ENCODE peak calls at places on chromosome 22, in eight cellular contexts. A, M, R, B, K, L, Q and V are unnamed samples.

GRCh38 chr22:37454857-37455686 is 27.8 kb upstream of the ELFN2 start:
- DNase-seq in M (peak; percentile 89), R (no peak), L (peak; percentile 90), A (peak; percentile 67), Q (no peak), B (no peak), K (no peak), V (peak; percentile 60)

GRCh38 chr22:39144101-39144815 is 8.2 kb downstream of the CBX7 start:
- DNase-seq in R (no peak), B (peak; percentile 83), M (peak; percentile 49), A (peak; percentile 59), Q (peak; percentile 67), L (peak; percentile 29), K (peak; percentile 65), V (no peak)

GRCh38 chr22:45163074-45163416 is 680 bp upstream of the NUP50 start:
- DNase-seq in L (peak; percentile 48), M (peak; percentile 56), R (no peak), A (peak; percentile 50), Q (no peak), K (no peak), B (no peak), V (no peak)

GRCh38 chr22:38578505-38578904 is 8.5 kb upstream of the DMC1 start:
- DNase-seq in A (no peak), B (no peak), Q (no peak), K (no peak), R (no peak), M (no peak), L (no peak), V (no peak)

GRCh38 chr22:23065495-23066122 is 4.7 kb upstream of the GNAZ start:
- DNase-seq in R (no peak), M (no peak), Q (no peak), A (no peak), B (peak; percentile 41), K (peak; percentile 36), L (no peak), V (peak; percentile 24)

GRCh38 chr22:46070215-46070721 is 80.1 kb upstream of the PPARA start:
- DNase-seq in M (peak; percentile 74), A (peak; percentile 76), K (peak; percentile 89), Q (no peak), B (peak; percentile 97), L (peak; percentile 62), R (no peak), V (peak; percentile 87)

GRCh38 chr22:19767427-19768380 is 7.1 kb downstream of the TBX1 start:
- DNase-seq in M (no peak), R (no peak), K (no peak), L (no peak), B (peak; percentile 91), Q (no peak), A (no peak), V (no peak)

GRCh38 chr22:33347002-33347401 is 288.8 kb upstream of the SYN3 start:
- DNase-seq in L (no peak), K (no peak), R (no peak), M (no peak), Q (no peak), B (no peak), A (no peak), V (no peak)

GRCh38 chr22:47540011-47540410 is 777.6 kb downstream of the TBC1D22A start:
- DNase-seq in L (no peak), R (no peak), B (peak; percentile 35), K (no peak), A (no peak), Q (no peak), M (no peak), V (no peak)

GRCh38 chr22:26056455-26056854 is 112.8 kb upstream of the SEZ6L start:
- DNase-seq in R (no peak), Q (no peak), K (no peak), B (no peak), A (no peak), M (no peak), L (no peak), V (no peak)

GRCh38 chr22:39545310-39546063 is 12.9 kb upstream of the RPS19BP1 start:
- DNase-seq in Q (no peak), B (no peak), R (no peak), A (peak; percentile 32), M (peak; percentile 48), L (peak; percentile 43), K (no peak), V (no peak)

GRCh38 chr22:42174062-42174461 is 43.5 kb upstream of the CYP2D6 start:
- DNase-seq in L (no peak), Q (no peak), A (no peak), K (no peak), M (no peak), R (no peak), B (no peak), V (no peak)

GRCh38 chr22:17077255-17077654 is 7.5 kb upstream of the IL17RA start:
- DNase-seq in K (no peak), L (no peak), A (peak; percentile 70), M (peak; percentile 33), Q (no peak), R (no peak), B (no peak), V (no peak)

GRCh38 chr22:40721266-40721665 is 42.0 kb downstream of the MCHR1 start:
- DNase-seq in M (no peak), B (no peak), L (peak; percentile 13), A (peak; percentile 11), Q (no peak), K (no peak), R (no peak), V (no peak)

GRCh38 chr22:41526802-41527799 is 17.2 kb downstream of the POLR3H start:
- DNase-seq in M (peak; percentile 43), L (peak; percentile 46), Q (peak; percentile 64), B (no peak), K (no peak), R (no peak), A (no peak), V (peak; percentile 71)

GRCh38 chr22:20111045-20111688 is 4.7 kb upstream of the RANBP1 start:
- DNase-seq in K (no peak), L (peak; percentile 29), R (no peak), Q (peak; percentile 49), A (no peak), B (no peak), M (peak; percentile 30), V (no peak)

GRCh38 chr22:39176067-39176621 is 23.7 kb upstream of the CBX7 start:
- DNase-seq in Q (no peak), B (peak; percentile 88), M (peak; percentile 90), A (no peak), R (no peak), L (peak; percentile 81), K (peak; percentile 78), V (peak; percentile 63)

GRCh38 chr22:37892566-37893338 is 13.3 kb upstream of the MICALL1 start:
- DNase-seq in K (peak; percentile 71), L (peak; percentile 11), Q (no peak), R (peak; percentile 71), B (no peak), M (peak; percentile 38), A (no peak), V (peak; percentile 70)